ENCODE peak calls at places on chromosomes 4 and X, in four cellular contexts. O is A549, J is HEK293T, L is HepG2. Q is an unnamed sample.

GRCh38 chr4:38678078-38678477 is 14.1 kb downstream of the KLF3 start:
- DNase-seq in L (no peak), O (no peak), J (no peak), Q (peak)

GRCh38 chr4:182807346-182807745 is 109.8 kb downstream of the DCTD start:
- DNase-seq in J (no peak), O (no peak), L (no peak), Q (no peak)

GRCh38 chr4:169811476-169811875 is 53.7 kb upstream of the HPF1 start:
- DNase-seq in L (no peak), O (no peak), J (no peak), Q (no peak)

GRCh38 chr4:112296949-112297483 is at the start of gene ALPK1:
- DNase-seq in L (peak), O (peak), J (peak), Q (peak)

GRCh38 chr4:42566835-42567234 is 90.1 kb downstream of the ATP8A1 start:
- DNase-seq in O (no peak), J (no peak), L (no peak), Q (no peak)

GRCh38 chr4:78634011-78634664 is 82.6 kb downstream of the ANXA3 start:
- DNase-seq in O (no peak), L (no peak), J (no peak), Q (no peak)

GRCh38 chr4:156633846-156634245 is 337.8 kb downstream of the PDGFC start:
- DNase-seq in J (no peak), L (no peak), O (no peak), Q (no peak)

GRCh38 chr4:60589425-60589824 is 610.7 kb upstream of the ADGRL3 start:
- DNase-seq in O (no peak), L (no peak), J (no peak), Q (no peak)

GRCh38 chrX:136768469-136769084 is 12.2 kb downstream of the ARHGEF6 start:
- DNase-seq in O (no peak), L (no peak), J (peak), Q (peak)

GRCh38 chrX:37879692-37880091 is 32.3 kb upstream of the DYNLT3 start:
- DNase-seq in L (no peak), O (no peak), J (no peak), Q (no peak)

GRCh38 chr4:118772149-118773081 is 63.5 kb downstream of the SEC24D start:
- DNase-seq in O (peak), L (peak), J (peak), Q (peak)

GRCh38 chr4:136012250-136012649 is 1520.0 kb downstream of the PCDH18 start:
- DNase-seq in O (no peak), L (no peak), J (no peak), Q (no peak)

GRCh38 chr4:185534850-185535761 is at the start of gene PDLIM3:
- DNase-seq in O (no peak), L (peak), J (peak), Q (peak)

GRCh38 chr4:174928174-174928573 is 10.0 kb downstream of the ADAM29 start:
- DNase-seq in J (no peak), O (no peak), L (no peak), Q (no peak)

GRCh38 chr4:74114234-74114633 is 15.2 kb upstream of the CXCL2 start:
- DNase-seq in O (no peak), L (no peak), J (no peak), Q (peak)

GRCh38 chrX:102712216-102712966 is at the start of gene GPRASP2:
- DNase-seq in L (no peak), O (peak), J (peak), Q (no peak)

GRCh38 chr4:137471461-137471860 is 60.8 kb downstream of the PCDH18 start:
- DNase-seq in J (no peak), O (no peak), L (no peak), Q (peak)

GRCh38 chrX:20487227-20487626 is 220.5 kb upstream of the RPS6KA3 start:
- DNase-seq in J (no peak), L (no peak), O (no peak), Q (peak)

GRCh38 chr4:130257271-130257670 is 1161.3 kb downstream of the C4orf33 start:
- DNase-seq in L (no peak), O (peak), J (no peak), Q (peak)

GRCh38 chrX:107752714-107753113 is 22.9 kb downstream of the TSC22D3 start:
- DNase-seq in J (no peak), O (no peak), L (no peak), Q (no peak)

GRCh38 chr4:4320951-4321714 is 31.1 kb downstream of the ZBTB49 start:
- DNase-seq in L (no peak), J (no peak), O (no peak), Q (no peak)

GRCh38 chr4:40946652-40947051 is 196.9 kb downstream of the NSUN7 start:
- DNase-seq in O (no peak), L (no peak), J (no peak), Q (no peak)

GRCh38 chr4:10288830-10289533 is 168.2 kb downstream of the ZNF518B start:
- DNase-seq in L (no peak), O (no peak), J (no peak), Q (no peak)

GRCh38 chrX:38260231-38260630 is 39.6 kb upstream of the SRPX start:
- DNase-seq in O (peak), L (peak), J (peak), Q (peak)

GRCh38 chr4:757111-757510 is 51.5 kb downstream of the PCGF3 start:
- DNase-seq in O (no peak), L (no peak), J (no peak), Q (no peak)

GRCh38 chr4:157225096-157225495 is 4.6 kb downstream of the GRIA2 start:
- DNase-seq in O (no peak), J (no peak), L (no peak), Q (no peak)

GRCh38 chr4:83378426-83378825 is 43.8 kb upstream of the HPSE start:
- DNase-seq in O (peak), L (no peak), J (no peak), Q (no peak)

GRCh38 chr4:125833-126232 is 1.5 kb downstream of the ZNF718 start:
- DNase-seq in J (no peak), L (no peak), O (no peak), Q (no peak)

GRCh38 chr4:98261291-98262271 is at the start of gene RAP1GDS1:
- DNase-seq in L (peak), J (peak), O (peak), Q (peak)

GRCh38 chr4:109846395-109847098 is 1.4 kb upstream of the LRIT3 start:
- DNase-seq in L (no peak), J (no peak), O (no peak), Q (no peak)

GRCh38 chr4:176778063-176778462 is 14.7 kb downstream of the VEGFC start:
- DNase-seq in J (no peak), L (no peak), O (peak), Q (peak)

GRCh38 chrX:130728208-130728607 is 174.8 kb downstream of the ENOX2 start:
- DNase-seq in J (no peak), O (no peak), L (no peak), Q (peak)

GRCh38 chr4:48681856-48682255 is 98.2 kb downstream of the FRYL start:
- DNase-seq in J (no peak), O (peak), L (peak), Q (peak)

GRCh38 chr4:2068198-2068470 is 9.0 kb downstream of the NAT8L start:
- DNase-seq in O (no peak), J (no peak), L (no peak), Q (no peak)

GRCh38 chr4:2811830-2812599 is 19.1 kb downstream of the SH3BP2 start:
- DNase-seq in O (no peak), J (peak), L (peak), Q (peak)

GRCh38 chr4:128847074-128847724 is 37.7 kb downstream of the JADE1 start:
- DNase-seq in O (no peak), L (no peak), J (no peak), Q (peak)

GRCh38 chrX:155745792-155746191 is 133.0 kb upstream of the TMLHE start:
- DNase-seq in J (peak), L (peak), O (peak), Q (peak)

GRCh38 chr4:37685211-37685725 is 908 bp downstream of the RELL1 start:
- DNase-seq in O (no peak), L (no peak), J (no peak), Q (peak)

DNA sequence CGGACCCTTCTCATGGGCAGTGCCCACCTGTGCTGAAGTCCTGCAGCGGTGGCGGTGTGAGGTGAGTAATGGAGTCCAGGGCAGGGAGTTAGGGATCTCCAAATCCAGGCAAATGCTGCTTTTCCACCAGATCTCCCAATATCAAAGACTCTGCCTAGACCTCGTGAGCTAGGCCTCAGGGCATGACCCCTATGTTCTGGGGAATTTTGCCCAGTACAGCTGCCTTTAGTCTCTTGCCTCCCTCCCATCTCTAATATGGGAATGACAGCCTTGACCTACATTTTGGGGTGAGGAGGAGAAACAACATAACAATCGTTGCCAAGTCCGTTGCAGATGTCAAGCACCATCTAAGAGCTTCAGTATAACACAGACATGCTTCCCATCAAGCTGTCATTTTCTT is 7.3 kb downstream of the PAK3 start:
- DNase-seq in L (no peak), O (no peak), J (no peak), Q (no peak)
- TF ChIP-seq BHLHE40 in L (no peak), O (no peak), J (no peak), Q (no peak)

GRCh38 chr4:7430368-7430964 is 4.3 kb downstream of the PSAPL1 start:
- DNase-seq in O (peak), L (no peak), J (no peak), Q (no peak)
- TF ChIP-seq BHLHE40 in O (no peak), L (no peak), J (no peak), Q (no peak)

GRCh38 chr4:79723507-79723906 is 315.5 kb upstream of the GK2 start:
- DNase-seq in J (no peak), O (no peak), L (no peak), Q (no peak)
- TF ChIP-seq BHLHE40 in J (no peak), O (no peak), L (no peak), Q (no peak)

DNA sequence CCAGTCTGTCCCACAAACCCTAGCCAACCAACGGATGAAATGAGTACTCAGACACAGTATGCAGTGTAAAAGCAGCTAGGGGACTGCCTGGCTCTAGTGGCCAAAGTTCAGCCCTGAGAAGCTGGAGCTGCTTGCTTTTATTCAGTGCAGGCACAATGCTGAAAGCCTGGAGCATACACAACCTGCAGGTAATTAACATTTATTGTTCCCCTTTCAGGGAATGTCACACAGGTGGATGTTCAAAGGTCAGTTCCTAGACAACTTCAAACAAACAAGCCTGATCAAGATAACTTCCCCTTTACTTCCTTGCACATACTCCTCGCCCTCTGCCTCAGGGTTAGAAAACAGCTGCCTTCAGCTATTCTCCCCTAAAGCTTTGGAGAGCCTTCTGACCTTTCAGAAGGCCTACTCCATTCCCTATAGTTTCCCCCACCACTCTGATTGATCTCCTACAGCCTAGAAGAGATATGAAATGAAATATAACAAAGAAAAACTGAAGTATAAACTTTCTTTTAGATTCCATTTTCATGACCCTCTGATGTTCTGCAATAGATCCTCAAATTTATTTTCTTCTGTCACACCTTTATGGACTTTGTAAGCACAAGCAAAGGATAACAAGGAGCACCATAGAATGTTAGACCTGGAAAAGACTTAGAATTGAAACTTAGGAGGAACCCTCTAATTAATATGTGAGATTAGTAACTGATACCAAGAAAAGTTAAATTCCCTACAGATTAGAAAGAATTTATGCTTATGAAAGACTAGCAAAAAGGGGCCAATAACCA is 6.8 kb upstream of the DCAF8L1 start:
- DNase-seq in L (peak), O (no peak), J (no peak), Q (no peak)
- TF ChIP-seq BHLHE40 in L (no peak), O (no peak), J (no peak), Q (no peak)

GRCh38 chr4:127782025-127782274 is 172 bp upstream of the HSPA4L start:
- DNase-seq in O (peak), J (peak), L (no peak), Q (peak)
- TF ChIP-seq BHLHE40 in O (no peak), J (no peak), L (no peak), Q (no peak)

GRCh38 chrX:15834051-15834450 is 20.6 kb downstream of the AP1S2 start:
- DNase-seq in O (no peak), J (no peak), L (no peak), Q (no peak)
- TF ChIP-seq BHLHE40 in O (no peak), J (no peak), L (no peak), Q (no peak)

GRCh38 chrX:42797646-42798045 is 19.7 kb upstream of the PPP1R2C start:
- DNase-seq in J (no peak), L (no peak), O (peak), Q (no peak)

GRCh38 chrX:42804524-42804923 is 26.6 kb upstream of the PPP1R2C start:
- DNase-seq in L (no peak), J (no peak), O (no peak), Q (no peak)

GRCh38 chrX:42807393-42807792 is 29.4 kb upstream of the PPP1R2C start:
- DNase-seq in J (no peak), O (no peak), L (no peak), Q (no peak)

GRCh38 chrX:42803320-42803719 is 25.4 kb upstream of the PPP1R2C start:
- DNase-seq in J (no peak), O (no peak), L (no peak), Q (peak)
- TF ChIP-seq BHLHE40 in J (no peak), O (no peak), L (no peak), Q (no peak)